ENCODE peak calls at places on chromosomes 13 and 19, in seven cellular contexts. X, U, D, E, P, W and I are unnamed samples.

GRCh38 chr13:77751513-77752456 is 54.3 kb downstream of the SLAIN1 start:
- DNase-seq in X (no peak), U (no peak), D (peak; percentile 23), E (peak; percentile 42), P (no peak), W (no peak), I (peak; percentile 35)

GRCh38 chr19:4343845-4344713 is 717 bp downstream of the MPND start:
- DNase-seq in X (peak; percentile 74), U (no peak), D (no peak), E (no peak), P (peak; percentile 74), W (no peak), I (no peak)

GRCh38 chr19:5309438-5310204 is 31.0 kb downstream of the PTPRS start:
- DNase-seq in X (no peak), U (no peak), D (peak; percentile 65), E (no peak), P (peak; percentile 70), W (peak; percentile 45), I (no peak)

GRCh38 chr13:65943024-65943423 is 1287.1 kb downstream of the PCDH9 start:
- DNase-seq in X (no peak), U (no peak), D (no peak), E (no peak), P (no peak), W (no peak), I (no peak)

GRCh38 chr13:77124423-77124822 is 97.5 kb upstream of the FBXL3 start:
- DNase-seq in X (no peak), U (no peak), D (no peak), E (no peak), P (no peak), W (no peak), I (no peak)

GRCh38 chr13:111572956-111573355 is 252.5 kb downstream of the TEX29 start:
- DNase-seq in X (no peak), U (no peak), D (no peak), E (no peak), P (no peak), W (no peak), I (no peak)

GRCh38 chr19:48985711-48986110 is 7.4 kb downstream of the GYS1 start:
- DNase-seq in X (no peak), U (no peak), D (no peak), E (no peak), P (no peak), W (no peak), I (no peak)

GRCh38 chr19:6236310-6237291 is 43.2 kb downstream of the MLLT1 start:
- DNase-seq in X (peak; percentile 81), U (no peak), D (peak; percentile 46), E (no peak), P (no peak), W (peak; percentile 52), I (peak; percentile 91)

GRCh38 chr19:10009269-10009665 is 1.0 kb downstream of the COL5A3 start:
- DNase-seq in X (peak; percentile 86), U (peak; percentile 44), D (peak; percentile 60), E (no peak), P (peak; percentile 89), W (peak; percentile 88), I (no peak)

GRCh38 chr13:23921451-23921888 is 24.2 kb upstream of the C1QTNF9B start:
- DNase-seq in X (no peak), U (no peak), D (peak; percentile 36), E (peak; percentile 16), P (no peak), W (no peak), I (no peak)

GRCh38 chr13:24684600-24684998 is 4.4 kb downstream of the ATP12A start:
- DNase-seq in X (no peak), U (no peak), D (no peak), E (no peak), P (no peak), W (no peak), I (no peak)

GRCh38 chr19:16457195-16457953 is 14.4 kb downstream of the EPS15L1 start:
- DNase-seq in X (peak; percentile 74), U (no peak), D (peak; percentile 87), E (no peak), P (peak; percentile 78), W (peak; percentile 84), I (no peak)

GRCh38 chr19:4534836-4535658 is at the start of gene PLIN5:
- DNase-seq in X (peak; percentile 78), U (no peak), D (peak; percentile 98), E (peak; percentile 66), P (peak; percentile 84), W (peak; percentile 97), I (peak; percentile 86)

GRCh38 chr13:97133955-97134354 is 88.2 kb upstream of the MBNL2 start:
- DNase-seq in X (no peak), U (no peak), D (no peak), E (peak; percentile 42), P (no peak), W (no peak), I (peak; percentile 67)

GRCh38 chr13:75876371-75877050 is 240.4 kb downstream of the LMO7 start:
- DNase-seq in X (peak; percentile 65), U (peak; percentile 44), D (peak; percentile 55), E (peak; percentile 65), P (peak; percentile 67), W (peak; percentile 57), I (peak; percentile 45)

GRCh38 chr13:97342136-97342535 is 91.8 kb upstream of the RAP2A start:
- DNase-seq in X (no peak), U (no peak), D (no peak), E (peak; percentile 35), P (no peak), W (no peak), I (no peak)

GRCh38 chr13:63595811-63596210 is 2180.2 kb upstream of the PCDH20 start:
- DNase-seq in X (no peak), U (no peak), D (no peak), E (no peak), P (no peak), W (no peak), I (peak; percentile 60)

GRCh38 chr13:113666951-113667701 is at the start of gene GRK1:
- DNase-seq in X (peak; percentile 50), U (peak; percentile 6), D (no peak), E (no peak), P (peak; percentile 60), W (peak; percentile 29), I (peak; percentile 14)

GRCh38 chr19:468587-469256 is 7.9 kb upstream of the SHC2 start:
- DNase-seq in X (no peak), U (no peak), D (no peak), E (no peak), P (no peak), W (no peak), I (no peak)

GRCh38 chr13:21137696-21138095 is 38.7 kb downstream of the SKA3 start:
- DNase-seq in X (no peak), U (no peak), D (no peak), E (peak; percentile 25), P (no peak), W (no peak), I (no peak)

GRCh38 chr19:6617374-6617773 is 26.4 kb upstream of the CD70 start:
- DNase-seq in X (no peak), U (no peak), D (no peak), E (no peak), P (no peak), W (no peak), I (no peak)

GRCh38 chr13:104466016-104466415 is 1399.8 kb upstream of the SLC10A2 start:
- DNase-seq in X (no peak), U (no peak), D (no peak), E (no peak), P (no peak), W (no peak), I (no peak)

GRCh38 chr19:28351761-28352160 is 861.2 kb downstream of the UQCRFS1 start:
- DNase-seq in X (no peak), U (no peak), D (no peak), E (no peak), P (no peak), W (no peak), I (no peak)

GRCh38 chr13:21625366-21625765 is 21.4 kb upstream of the MICU2 start:
- DNase-seq in X (no peak), U (no peak), D (peak; percentile 36), E (peak; percentile 45), P (no peak), W (no peak), I (no peak)

GRCh38 chr19:52694921-52695320 is 39.9 kb downstream of the ZNF611 start:
- DNase-seq in X (no peak), U (no peak), D (no peak), E (no peak), P (no peak), W (no peak), I (no peak)

GRCh38 chr13:85990397-85990796 is 191.2 kb upstream of the SLITRK6 start:
- DNase-seq in X (no peak), U (no peak), D (no peak), E (no peak), P (no peak), W (no peak), I (no peak)

GRCh38 chr13:85982102-85982501 is 182.9 kb upstream of the SLITRK6 start:
- DNase-seq in X (no peak), U (no peak), D (no peak), E (no peak), P (no peak), W (no peak), I (no peak)

GRCh38 chr13:85985791-85986190 is 186.6 kb upstream of the SLITRK6 start:
- DNase-seq in X (no peak), U (no peak), D (no peak), E (no peak), P (no peak), W (no peak), I (no peak)
- TF ChIP-seq EP300 in X (no peak), U (no peak), D (no peak), E (no peak), P (no peak), W (no peak), I (no peak)

DNA sequence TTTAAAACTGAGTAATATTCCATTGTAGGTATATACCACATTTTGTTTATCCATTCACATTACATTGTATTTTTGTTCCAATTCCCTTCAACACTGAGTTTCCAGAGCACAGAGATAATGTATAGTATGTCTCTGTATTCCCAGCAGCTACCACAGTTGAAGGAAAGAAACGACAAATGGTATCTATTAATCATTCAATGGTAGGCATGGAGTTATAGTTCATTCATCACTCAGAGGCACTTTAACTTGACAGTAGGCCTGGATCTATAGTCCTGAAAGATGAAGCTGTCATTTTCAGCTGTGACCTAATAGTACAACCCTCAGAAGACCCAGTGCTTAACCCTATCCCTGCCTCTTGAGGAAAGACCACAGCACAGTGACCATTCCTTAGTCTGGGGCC is 163.0 kb upstream of the TMTC4 start:
- DNase-seq in X (no peak), U (no peak), D (no peak), E (no peak), P (no peak), W (no peak), I (no peak)
- TF ChIP-seq EP300 in X (no peak), U (no peak), D (no peak), E (no peak), P (no peak), W (no peak), I (no peak)

GRCh38 chr13:73273737-73274136 is 214.9 kb downstream of the KLF5 start:
- DNase-seq in X (no peak), U (no peak), D (no peak), E (peak; percentile 15), P (no peak), W (no peak), I (no peak)
- TF ChIP-seq EP300 in X (peak; percentile 30), U (no peak), D (no peak), E (no peak), P (no peak), W (no peak), I (no peak)

GRCh38 chr13:81670048-81670447 is 1329.1 kb upstream of the SPRY2 start:
- DNase-seq in X (no peak), U (no peak), D (no peak), E (no peak), P (no peak), W (no peak), I (no peak)

GRCh38 chr13:81676008-81676407 is 1335.1 kb upstream of the SPRY2 start:
- DNase-seq in X (no peak), U (no peak), D (no peak), E (no peak), P (no peak), W (no peak), I (no peak)

GRCh38 chr13:81671103-81671502 is 1330.2 kb upstream of the SPRY2 start:
- DNase-seq in X (no peak), U (no peak), D (no peak), E (no peak), P (no peak), W (no peak), I (no peak)
- TF ChIP-seq EP300 in X (no peak), U (no peak), D (no peak), E (no peak), P (no peak), W (no peak), I (no peak)